ENCODE peak calls at places on chromosome 2, in eight cellular contexts. L is AG04450, Q is HCT116, I is fibroblast of pulmonary artery, Y is pancreas, Z is foreskin fibroblast, R is coronary artery, M is fibroblast of mammary gland. G is an unnamed sample.

GRCh38 chr2:218125626-218126080 is at the start of gene CXCR2:
- DNase-seq in R (no peak), Z (no peak), L (no peak), I (no peak), M (no peak), Q (no peak), Y (no peak), G (peak)

GRCh38 chr2:100832885-100833284 is 12.9 kb downstream of the NPAS2 start:
- DNase-seq in L (no peak), R (no peak), Z (peak), Y (no peak), I (no peak), Q (no peak), M (peak), G (no peak)

GRCh38 chr2:174971868-174972781 is 33.1 kb downstream of the CHN1 start:
- DNase-seq in L (peak), I (peak), Q (peak), Y (no peak), M (peak), Z (peak), R (no peak), G (no peak)

GRCh38 chr2:196131949-196132925 is 39.1 kb downstream of the STK17B start:
- DNase-seq in L (no peak), I (no peak), Q (no peak), M (peak), Z (no peak), R (no peak), Y (no peak), G (no peak)

GRCh38 chr2:201806442-201806841 is at the start of gene CDK15:
- DNase-seq in Z (peak), M (peak), R (no peak), Q (no peak), I (peak), L (no peak), Y (no peak), G (no peak)

GRCh38 chr2:43127208-43127940 is 99.0 kb downstream of the ZFP36L2 start:
- DNase-seq in L (no peak), Y (peak), Z (no peak), M (peak), I (peak), R (no peak), Q (peak), G (peak)

GRCh38 chr2:165833156-165833555 is 39.1 kb upstream of the GALNT3 start:
- DNase-seq in L (peak), Z (peak), M (peak), Y (no peak), Q (no peak), R (no peak), I (peak), G (no peak)

GRCh38 chr2:114698504-114698903 is 256.1 kb downstream of the DPP10 start:
- DNase-seq in Z (no peak), M (no peak), L (no peak), Y (no peak), I (no peak), R (no peak), Q (no peak), G (no peak)

GRCh38 chr2:127651987-127652550 is 6.1 kb downstream of the GPR17 start:
- DNase-seq in I (peak), R (no peak), Z (no peak), L (no peak), M (peak), Q (no peak), Y (no peak), G (no peak)

GRCh38 chr2:44273076-44273475 is 2.2 kb upstream of the SLC3A1 start:
- DNase-seq in R (no peak), I (no peak), M (no peak), L (no peak), Y (no peak), Z (no peak), Q (no peak), G (no peak)

GRCh38 chr2:44767691-44768090 is 173.8 kb upstream of the SIX3 start:
- DNase-seq in Y (no peak), I (no peak), Z (no peak), L (no peak), M (no peak), Q (no peak), R (no peak), G (no peak)

GRCh38 chr2:109064660-109065306 is 64.2 kb upstream of the SH3RF3 start:
- DNase-seq in I (no peak), Y (no peak), R (no peak), Q (no peak), Z (no peak), M (no peak), L (no peak), G (no peak)

GRCh38 chr2:126852361-126852760 is 46.3 kb upstream of the TEX51 start:
- DNase-seq in I (no peak), Q (no peak), L (no peak), M (no peak), Y (no peak), R (no peak), Z (no peak), G (no peak)

GRCh38 chr2:24907106-24907505 is 12.9 kb downstream of the ADCY3 start:
- DNase-seq in I (peak), Z (no peak), M (peak), Y (no peak), Q (no peak), L (no peak), R (no peak), G (no peak)

GRCh38 chr2:197704434-197705142 is 581 bp upstream of the MARS2 start:
- DNase-seq in Q (no peak), Y (no peak), R (no peak), M (no peak), Z (no peak), I (no peak), L (no peak), G (no peak)

GRCh38 chr2:179691235-179691634 is 170.2 kb downstream of the ZNF385B start:
- DNase-seq in Q (no peak), I (no peak), L (no peak), R (no peak), Z (no peak), M (peak), Y (no peak), G (no peak)

GRCh38 chr2:28442328-28442727 is 49.7 kb downstream of the FOSL2 start:
- DNase-seq in Y (no peak), Z (no peak), R (no peak), Q (no peak), I (no peak), L (no peak), M (peak), G (no peak)

GRCh38 chr2:238868616-238869292 is 20.9 kb downstream of the TWIST2 start:
- DNase-seq in Y (no peak), L (no peak), R (no peak), M (peak), Z (peak), I (peak), Q (no peak), G (no peak)

GRCh38 chr2:18731661-18732060 is 142.3 kb upstream of the NT5C1B start:
- DNase-seq in M (no peak), R (no peak), I (no peak), Y (no peak), L (no peak), Z (no peak), Q (no peak), G (no peak)

GRCh38 chr2:109331864-109332848 is 203.2 kb downstream of the SH3RF3 start:
- DNase-seq in Z (peak), Y (peak), R (no peak), Q (peak), I (peak), L (peak), M (peak), G (no peak)

GRCh38 chr2:72983500-72984039 is 66.3 kb downstream of the EMX1 start:
- DNase-seq in Q (no peak), Y (no peak), M (no peak), Z (no peak), R (no peak), L (no peak), I (no peak), G (no peak)

GRCh38 chr2:22486343-22486742 is 898.6 kb upstream of the KLHL29 start:
- DNase-seq in I (no peak), R (no peak), L (no peak), M (no peak), Y (no peak), Z (no peak), Q (no peak), G (no peak)

GRCh38 chr2:228762565-228762964 is 508.5 kb downstream of the PID1 start:
- DNase-seq in Q (no peak), R (no peak), Y (no peak), Z (no peak), I (no peak), M (no peak), L (no peak), G (no peak)

GRCh38 chr2:43402452-43402937 is 176.1 kb upstream of the ZFP36L2 start:
- DNase-seq in Z (no peak), Q (no peak), I (peak), L (no peak), R (no peak), Y (no peak), M (no peak), G (peak)

GRCh38 chr2:65040414-65041261 is 15.6 kb upstream of the CEP68 start:
- DNase-seq in R (peak), L (peak), Z (peak), Y (peak), Q (peak), M (peak), I (peak), G (peak)

GRCh38 chr2:25453199-25453903 is 111.6 kb upstream of the DNMT3A start:
- DNase-seq in R (no peak), I (no peak), Z (peak), Y (no peak), L (no peak), Q (no peak), M (peak), G (peak)

GRCh38 chr2:38750011-38750792 is 959 bp downstream of the SRSF7 start:
- DNase-seq in L (no peak), R (no peak), Z (peak), Y (peak), M (peak), I (peak), Q (no peak), G (peak)

GRCh38 chr2:104774631-104775030 is 79.3 kb upstream of the POU3F3 start:
- DNase-seq in L (no peak), Q (no peak), R (no peak), Y (no peak), Z (peak), I (no peak), M (no peak), G (no peak)

GRCh38 chr2:64263315-64263714 is 119.1 kb upstream of the PELI1 start:
- DNase-seq in L (peak), R (no peak), Y (no peak), M (peak), I (peak), Z (peak), Q (no peak), G (no peak)

GRCh38 chr2:11158916-11159573 is 3.8 kb downstream of the SLC66A3 start:
- DNase-seq in M (no peak), Z (no peak), I (no peak), Q (no peak), R (no peak), L (no peak), Y (no peak), G (no peak)

GRCh38 chr2:180033993-180034894 is 27.1 kb upstream of the CWC22 start:
- DNase-seq in M (peak), L (peak), Y (no peak), R (no peak), Q (no peak), I (peak), Z (peak), G (no peak)

GRCh38 chr2:188089896-188090295 is 201.8 kb upstream of the GULP1 start:
- DNase-seq in R (no peak), Q (no peak), I (peak), Y (no peak), L (no peak), M (peak), Z (no peak), G (no peak)

GRCh38 chr2:25000503-25001328 is 29.0 kb upstream of the DNAJC27 start:
- DNase-seq in R (no peak), Z (peak), Q (no peak), I (peak), Y (no peak), L (peak), M (peak), G (no peak)

GRCh38 chr2:205216092-205216491 is 466.2 kb upstream of the NRP2 start:
- DNase-seq in Q (no peak), M (peak), L (no peak), I (no peak), Y (no peak), Z (no peak), R (no peak), G (no peak)

GRCh38 chr2:105179469-105180372 is 61.8 kb upstream of the GPR45 start:
- DNase-seq in I (peak), R (no peak), Q (peak), Z (peak), Y (peak), L (peak), M (peak), G (peak)

GRCh38 chr2:188478724-188479123 is 187.1 kb downstream of the GULP1 start:
- DNase-seq in R (no peak), Y (no peak), I (no peak), L (no peak), Z (peak), M (no peak), Q (no peak), G (no peak)

GRCh38 chr2:158894078-158894477 is 74.4 kb upstream of the TANC1 start:
- DNase-seq in Z (no peak), L (peak), Y (no peak), Q (no peak), M (peak), R (no peak), I (peak), G (no peak)

GRCh38 chr2:177254433-177255226 is 9.9 kb downstream of the NFE2L2 start:
- DNase-seq in Y (no peak), I (peak), R (no peak), L (no peak), M (peak), Q (peak), Z (no peak), G (no peak)

GRCh38 chr2:149773006-149773405 is 185.4 kb upstream of the MMADHC start:
- DNase-seq in I (no peak), Q (no peak), Y (no peak), Z (no peak), R (no peak), L (no peak), M (no peak), G (no peak)

DNA sequence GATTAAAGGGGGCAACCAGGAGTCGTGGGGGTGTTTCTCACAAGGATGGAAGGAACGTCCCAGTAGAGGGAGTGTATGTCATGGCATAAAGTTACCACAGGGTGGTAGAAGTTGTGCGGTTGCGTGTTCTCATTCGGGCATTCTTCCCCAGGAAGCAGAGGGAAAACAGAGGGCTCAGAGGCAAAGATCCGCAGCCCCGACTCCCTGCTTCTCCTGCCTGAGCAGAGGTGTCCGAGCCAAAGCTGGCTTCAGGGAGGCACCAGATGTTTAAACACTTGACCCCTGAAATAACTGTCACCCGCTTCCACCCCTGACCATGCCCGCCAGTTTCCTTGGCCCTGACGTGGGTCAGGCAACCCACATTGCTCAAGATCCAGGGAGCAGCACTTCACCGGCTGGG is 83.7 kb downstream of the EN1 start:
- DNase-seq in L (no peak), Y (no peak), R (no peak), M (peak), I (peak), Q (no peak), Z (peak), G (no peak)
- TF ChIP-seq CTCF in L (peak), Y (no peak), R (no peak), M (peak), I (peak), Q (peak), Z (peak), G (no peak)

GRCh38 chr2:84959045-84959493 is 11.9 kb upstream of the KCMF1 start:
- DNase-seq in Z (peak), M (peak), L (no peak), I (peak), Q (peak), Y (no peak), R (no peak), G (no peak)

GRCh38 chr2:84957771-84958134 is 13.2 kb upstream of the KCMF1 start:
- DNase-seq in R (no peak), I (no peak), Q (no peak), L (no peak), Z (no peak), Y (no peak), M (no peak), G (no peak)

GRCh38 chr2:84960157-84960506 is 10.8 kb upstream of the KCMF1 start:
- DNase-seq in Y (no peak), R (no peak), Q (no peak), M (no peak), L (no peak), Z (no peak), I (no peak), G (no peak)

GRCh38 chr2:84959494-84960156 is 11.3 kb upstream of the KCMF1 start:
- DNase-seq in L (no peak), Z (no peak), R (no peak), Q (no peak), Y (peak), M (no peak), I (no peak), G (no peak)

DNA sequence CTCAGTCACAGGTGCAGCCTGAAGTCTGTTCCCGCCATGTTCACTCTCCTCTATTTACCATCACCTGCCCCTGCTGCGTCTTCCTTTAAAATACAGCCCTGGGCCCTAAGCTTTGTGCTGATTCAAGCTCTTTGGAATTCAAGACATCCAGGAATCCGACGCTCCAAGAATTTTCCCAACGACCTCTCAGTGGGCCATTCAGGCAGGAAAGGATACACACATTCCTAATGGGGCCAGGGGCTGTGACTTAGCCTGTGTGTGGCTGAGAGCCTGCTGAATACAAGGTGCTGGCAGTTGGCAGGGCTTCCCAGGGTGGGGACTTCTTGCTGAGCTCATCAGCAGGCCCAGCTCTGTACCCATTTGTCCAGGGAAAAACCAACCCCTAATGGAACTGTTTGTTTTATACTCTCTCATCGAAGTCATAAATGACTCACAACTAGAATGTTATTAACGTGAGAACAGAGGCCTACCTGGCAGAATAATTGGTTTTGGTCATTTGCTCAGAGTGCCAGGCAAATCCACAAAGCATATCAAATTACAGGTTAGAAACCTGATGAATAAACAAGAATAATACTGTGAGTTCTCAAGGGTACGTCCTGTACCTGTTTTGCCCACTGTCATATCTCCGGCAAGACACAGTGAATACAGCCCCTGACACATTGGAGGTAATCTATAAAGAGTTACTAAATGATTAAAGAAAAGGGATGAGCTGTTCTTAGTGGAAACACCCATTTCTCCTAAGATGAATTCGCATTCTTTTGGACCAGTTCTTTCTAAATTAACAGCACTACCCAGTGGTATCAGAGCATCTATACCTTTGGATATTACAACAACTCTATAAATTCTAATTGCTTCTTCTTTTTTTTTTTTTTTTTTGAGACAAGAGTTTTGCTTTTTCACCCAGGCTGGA is 12.6 kb upstream of the KCMF1 start:
- DNase-seq in Z (peak), Y (peak), R (no peak), L (peak), I (peak), Q (peak), M (peak), G (no peak)
- TF ChIP-seq CTCF in Z (no peak), Y (no peak), R (no peak), L (no peak), I (no peak), Q (no peak), M (no peak), G (no peak)

GRCh38 chr2:46737577-46737976 is 178.0 kb downstream of the MCFD2 start:
- DNase-seq in L (no peak), I (peak), R (no peak), Z (no peak), Y (no peak), Q (peak), M (peak), G (no peak)
- TF ChIP-seq CTCF in L (no peak), I (no peak), R (no peak), Z (no peak), Y (no peak), Q (no peak), M (no peak), G (no peak)

DNA sequence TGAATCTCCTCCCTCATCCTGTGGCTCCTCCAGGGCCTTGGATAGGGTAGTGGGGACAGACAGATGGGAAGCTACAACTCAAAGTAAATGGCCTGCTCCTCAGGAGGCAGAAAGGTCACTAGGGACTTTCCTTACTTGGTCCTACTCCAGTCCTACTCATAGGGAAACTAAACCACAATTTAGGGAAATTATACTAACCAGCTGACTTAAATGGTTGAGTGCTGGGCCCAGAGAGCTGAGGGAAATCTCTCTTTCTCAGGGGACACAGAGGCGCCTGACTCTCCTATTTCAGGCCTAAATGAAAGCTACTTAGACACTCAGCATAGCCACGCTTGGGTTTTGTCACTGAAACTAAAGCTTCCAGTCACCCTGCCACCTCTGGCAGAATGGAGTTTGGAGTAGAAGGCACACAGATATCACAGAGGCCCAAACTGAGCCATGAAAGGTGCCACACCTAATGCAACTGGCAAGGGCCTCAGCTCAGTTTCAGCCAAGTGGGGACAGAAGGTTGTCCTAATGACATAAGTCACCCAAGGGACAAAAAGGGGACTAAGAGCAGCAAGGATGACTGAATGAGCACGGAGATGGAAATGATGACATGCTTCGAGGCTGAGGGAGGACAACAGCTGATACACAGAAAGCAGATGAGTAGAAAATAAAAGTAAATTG is 24.0 kb downstream of the CERKL start:
- DNase-seq in M (no peak), I (no peak), Q (no peak), Z (no peak), R (no peak), L (no peak), Y (no peak), G (peak)
- TF ChIP-seq CTCF in M (no peak), I (no peak), Q (no peak), Z (no peak), R (no peak), L (no peak), Y (no peak), G (no peak)